ENCODE peak calls at places on chromosomes 16 and 17, in eight cellular contexts. N is upper lobe of left lung, O is PC-3, P is Peyer's patch, X is mesothelial cell of epicardium, C is gastrocnemius medialis, A is heart right ventricle, V is mammary epithelial cell. E is an unnamed sample.

GRCh38 chr16:67727521-67728485 is 8.7 kb upstream of the GFOD2 start:
- DNase-seq in C (peak), P (no peak), O (no peak), N (no peak), V (no peak), A (no peak), X (no peak), E (no peak)

GRCh38 chr16:88533381-88533831 is 36.8 kb upstream of the ZC3H18 start:
- DNase-seq in X (peak), P (no peak), V (no peak), A (no peak), N (peak), O (peak), C (no peak), E (no peak)

GRCh38 chr16:89779231-89779912 is 37.1 kb downstream of the FANCA start:
- DNase-seq in C (no peak), X (no peak), N (no peak), A (no peak), O (no peak), V (no peak), P (no peak), E (no peak)

GRCh38 chr17:65323055-65323454 is 185.9 kb downstream of the RGS9 start:
- DNase-seq in P (no peak), X (no peak), A (no peak), C (no peak), N (no peak), V (no peak), O (no peak), E (no peak)

GRCh38 chr16:13014516-13014915 is 113.1 kb downstream of the SHISA9 start:
- DNase-seq in X (no peak), C (no peak), P (no peak), O (no peak), N (no peak), V (peak), A (no peak), E (no peak)

GRCh38 chr16:67562918-67563707 is 787 bp downstream of the CTCF start:
- DNase-seq in A (peak), V (peak), P (peak), N (peak), X (peak), O (peak), C (peak), E (peak)

GRCh38 chr17:1078831-1079561 is 82.1 kb downstream of the TIMM22 start:
- DNase-seq in V (no peak), A (peak), O (no peak), X (no peak), N (no peak), C (no peak), P (no peak), E (no peak)

GRCh38 chr17:12966413-12966812 is 51.4 kb downstream of the ELAC2 start:
- DNase-seq in V (no peak), C (no peak), N (no peak), A (no peak), X (no peak), P (no peak), O (no peak), E (no peak)

GRCh38 chr17:910503-911194 is 68.9 kb downstream of the NXN start:
- DNase-seq in V (no peak), A (no peak), P (no peak), X (no peak), C (no peak), N (no peak), O (no peak), E (no peak)

GRCh38 chr17:32486091-32486700 is 597 bp upstream of the CDK5R1 start:
- DNase-seq in V (peak), N (peak), X (peak), A (peak), P (peak), O (peak), C (peak), E (no peak)

GRCh38 chr17:10135539-10136257 is 62.7 kb downstream of the GAS7 start:
- DNase-seq in N (no peak), C (peak), A (no peak), V (no peak), X (no peak), P (no peak), O (no peak), E (no peak)

GRCh38 chr17:60292697-60293096 is 99.2 kb downstream of the USP32 start:
- DNase-seq in C (no peak), X (no peak), A (no peak), O (no peak), N (no peak), V (no peak), P (no peak), E (no peak)

GRCh38 chr17:57535652-57536018 is 209.5 kb downstream of the CCDC182 start:
- DNase-seq in O (no peak), N (no peak), X (no peak), C (no peak), P (no peak), V (no peak), A (no peak), E (no peak)

GRCh38 chr17:18059283-18059682 is 20.1 kb downstream of the GID4 start:
- DNase-seq in X (no peak), N (no peak), A (no peak), V (peak), P (no peak), O (peak), C (no peak), E (no peak)

GRCh38 chr16:67163903-67164558 is 514 bp upstream of the HSF4 start:
- DNase-seq in X (no peak), N (peak), A (no peak), O (no peak), P (no peak), V (no peak), C (no peak), E (no peak)

GRCh38 chr16:30731411-30731810 is 16.8 kb upstream of the PHKG2 start:
- DNase-seq in V (peak), N (no peak), A (no peak), P (no peak), O (no peak), X (no peak), C (no peak), E (no peak)

GRCh38 chr16:84599528-84600202 is 18.2 kb downstream of the COTL1 start:
- DNase-seq in O (no peak), X (no peak), A (peak), V (peak), C (peak), P (peak), N (no peak), E (peak)

GRCh38 chr17:58666858-58667267 is 25.0 kb downstream of the TEX14 start:
- DNase-seq in X (no peak), O (peak), V (no peak), N (no peak), C (peak), A (peak), P (peak), E (peak)

GRCh38 chr16:75580-76501 is 2.2 kb upstream of the MPG start:
- DNase-seq in P (peak), A (peak), O (no peak), N (peak), C (peak), V (no peak), X (peak), E (no peak)

GRCh38 chr17:66829883-66830282 is 5.0 kb upstream of the CACNG5 start:
- DNase-seq in C (no peak), A (no peak), N (no peak), P (no peak), O (no peak), V (no peak), X (no peak), E (no peak)

GRCh38 chr16:81630632-81631026 is 148.5 kb upstream of the PLCG2 start:
- DNase-seq in N (no peak), C (no peak), O (no peak), P (no peak), V (no peak), A (no peak), X (no peak), E (no peak)

GRCh38 chr17:31571124-31571892 is 179.8 kb downstream of the RAB11FIP4 start:
- DNase-seq in A (peak), V (peak), O (peak), P (no peak), N (peak), X (no peak), C (peak), E (no peak)

GRCh38 chr17:81603846-81604610 is 32.9 kb downstream of the NPLOC4 start:
- DNase-seq in X (no peak), O (no peak), C (no peak), V (no peak), P (no peak), A (no peak), N (no peak), E (no peak)

GRCh38 chr16:81873843-81874752 is 95.0 kb downstream of the PLCG2 start:
- DNase-seq in N (no peak), V (peak), A (peak), P (peak), C (no peak), X (peak), O (peak), E (peak)

GRCh38 chr17:77656054-77656453 is 302.4 kb upstream of the TNRC6C start:
- DNase-seq in A (no peak), N (no peak), P (no peak), O (no peak), V (no peak), X (no peak), C (no peak), E (no peak)

GRCh38 chr16:15440852-15441251 is 6.5 kb downstream of the BMERB1 start:
- DNase-seq in P (no peak), X (no peak), C (no peak), O (peak), V (peak), N (no peak), A (no peak), E (no peak)

DNA sequence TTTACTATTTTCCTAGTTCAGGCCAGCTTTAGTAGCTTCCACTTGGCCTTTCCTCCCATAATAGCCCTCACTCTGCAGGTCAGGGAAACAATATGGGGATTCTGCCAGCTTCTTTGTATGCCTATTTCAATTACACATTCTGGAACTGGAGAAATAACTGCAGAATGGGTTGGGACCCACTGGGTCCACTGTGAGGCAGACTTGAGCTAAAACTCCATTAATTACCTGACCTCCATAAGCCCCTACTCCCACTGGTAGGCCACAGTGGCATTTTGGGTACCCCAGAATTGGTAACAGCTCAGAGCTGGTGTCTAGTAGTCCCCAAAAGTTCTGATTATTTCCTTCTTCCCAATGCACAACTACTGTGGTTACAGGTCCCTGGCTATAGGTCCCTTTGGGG is 16.7 kb upstream of the TENT4B start:
- DNase-seq in A (no peak), N (no peak), X (no peak), O (no peak), C (no peak), V (no peak), P (no peak), E (no peak)
- TF ChIP-seq CTCF in A (no peak), N (no peak), X (no peak), O (no peak), C (no peak), V (no peak), P (no peak), E (no peak)

DNA sequence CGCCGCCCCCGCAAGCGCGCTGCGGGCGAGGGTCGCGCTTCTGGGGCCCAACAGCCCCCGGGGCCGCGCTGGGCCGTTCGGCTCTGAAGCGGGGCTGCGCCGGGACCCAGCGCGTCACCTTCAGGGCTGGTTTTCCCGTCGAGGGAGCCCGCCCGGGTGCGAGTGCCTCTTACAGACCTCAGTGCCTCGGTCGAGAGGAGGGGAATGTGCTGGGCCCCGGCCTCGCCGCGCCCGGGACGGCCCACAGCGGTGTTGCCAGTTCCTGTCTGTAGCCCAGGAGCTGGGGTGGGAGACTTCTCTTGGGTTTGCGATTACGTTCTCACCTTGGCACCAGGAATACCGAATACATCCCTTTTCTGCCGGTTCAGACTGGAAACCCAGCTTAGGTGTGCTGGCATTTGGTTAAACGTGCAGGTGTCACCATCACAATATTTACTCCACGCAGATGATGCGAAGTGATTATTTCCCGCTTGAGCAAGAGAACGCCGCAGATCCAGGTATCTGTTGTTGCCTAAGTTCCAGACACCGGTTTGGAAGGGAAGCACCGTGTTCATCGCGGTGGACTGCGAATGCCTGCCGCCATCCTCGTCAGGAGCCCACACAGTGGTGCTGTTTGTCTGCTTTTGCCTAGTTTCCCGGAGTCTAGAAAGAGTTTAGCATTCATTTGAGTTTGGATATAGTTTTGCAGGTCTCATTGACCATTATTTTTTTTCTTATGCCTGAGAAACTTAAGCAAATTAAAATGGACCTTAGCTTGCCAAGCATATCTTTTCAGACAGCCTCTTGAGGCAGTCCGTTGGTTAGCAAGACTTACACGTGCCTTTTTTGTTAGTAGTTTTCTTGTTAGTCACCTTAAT is 915 bp downstream of the MAP1LC3B start:
- DNase-seq in P (peak), O (peak), A (peak), V (peak), N (peak), C (peak), X (peak), E (peak)
- TF ChIP-seq CTCF in P (no peak), O (peak), A (peak), V (no peak), N (peak), C (no peak), X (no peak), E (no peak)

GRCh38 chr17:49511810-49512209 is 16.7 kb downstream of the NGFR start:
- DNase-seq in N (peak), A (no peak), V (no peak), O (no peak), X (no peak), C (no peak), P (no peak), E (no peak)
- TF ChIP-seq CTCF in N (no peak), A (no peak), V (no peak), O (no peak), X (no peak), C (no peak), P (no peak), E (no peak)

DNA sequence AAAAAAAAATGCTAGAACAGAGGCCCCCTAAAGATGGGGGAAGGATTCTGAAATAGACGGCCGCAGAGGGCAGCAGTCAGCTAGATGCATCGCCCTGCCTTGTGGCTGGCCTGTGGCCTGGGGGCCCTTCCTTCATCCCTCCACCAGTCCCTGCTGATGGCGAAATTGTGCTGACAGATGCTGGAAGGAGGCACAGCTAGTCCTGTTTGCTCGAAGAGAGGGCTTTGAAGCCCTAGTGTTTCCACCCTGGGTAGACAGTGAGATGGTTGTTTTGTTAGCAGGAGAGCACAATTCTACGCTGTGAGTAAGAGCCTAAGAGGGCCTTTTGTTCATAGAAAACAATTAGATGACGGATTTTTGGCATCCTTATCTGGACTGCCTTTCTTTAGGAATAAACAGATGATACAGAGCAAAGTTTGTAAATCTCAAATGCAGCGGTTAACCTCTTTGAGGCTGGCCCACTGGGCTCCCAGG is 22.9 kb downstream of the VPS35L start:
- DNase-seq in C (no peak), N (no peak), A (no peak), O (no peak), P (no peak), X (no peak), V (no peak), E (no peak)
- TF ChIP-seq CTCF in C (no peak), N (no peak), A (no peak), O (no peak), P (no peak), X (no peak), V (no peak), E (no peak)

DNA sequence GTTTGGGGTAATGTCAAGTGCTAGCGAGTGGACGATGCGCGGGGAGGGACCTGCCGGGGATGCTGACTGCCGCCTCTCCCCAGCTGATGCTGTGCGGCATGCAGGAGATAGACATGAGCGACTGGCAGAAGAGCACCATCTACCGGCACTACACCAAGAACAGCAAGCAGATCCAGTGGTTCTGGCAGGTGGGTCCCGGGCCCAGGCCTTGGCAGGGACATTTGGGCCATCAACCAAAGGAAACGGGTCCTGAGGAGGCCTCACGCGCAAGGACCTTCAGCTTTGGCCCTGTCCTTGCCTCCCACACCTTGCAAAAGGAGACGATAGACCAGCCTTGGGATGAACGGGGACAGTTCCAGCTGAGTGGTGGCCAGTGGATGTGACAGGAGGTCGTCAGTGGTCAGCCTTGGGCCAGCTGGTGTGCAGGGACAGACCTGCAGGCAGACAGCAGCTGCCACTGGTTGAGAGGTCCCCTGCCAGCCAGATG is 13.6 kb upstream of the CLEC18A start:
- DNase-seq in N (peak), O (peak), V (no peak), P (peak), X (no peak), C (no peak), A (no peak), E (no peak)
- TF ChIP-seq CTCF in N (no peak), O (peak), V (no peak), P (no peak), X (no peak), C (no peak), A (no peak), E (no peak)

GRCh38 chr16:22813946-22814325 is at the start of gene HS3ST2:
- DNase-seq in V (peak), C (no peak), A (peak), O (no peak), N (peak), X (peak), P (no peak), E (no peak)
- TF ChIP-seq CTCF in V (peak), C (no peak), A (no peak), O (no peak), N (no peak), X (no peak), P (peak), E (no peak)

E was measured in activated B cell treated with CpG ODN at 0.5 μM for 24 hours.